ENCODE peak calls at places on chromosomes 3 and 15, in five cellular contexts. One of them, this sample, is unnamed.

GRCh38 chr3:14352002-14352627 is 50.3 kb upstream of the SLC6A6 start:
- DNase-seq in RWPE1: no peak
- DNase-seq in fibroblast of lung: peak
- DNase-seq in HEK293T: peak
- DNase-seq in astrocyte of the spinal cord: no peak
- DNase-seq in this sample: peak

GRCh38 chr3:48411041-48411588 is 18.8 kb downstream of the PLXNB1 start:
- DNase-seq in astrocyte of the spinal cord: no peak
- DNase-seq in RWPE1: no peak
- DNase-seq in fibroblast of lung: no peak
- DNase-seq in HEK293T: no peak
- DNase-seq in this sample: no peak

GRCh38 chr3:10964537-10965167 is 27.9 kb upstream of the SLC6A1 start:
- DNase-seq in RWPE1: peak
- DNase-seq in HEK293T: peak
- DNase-seq in fibroblast of lung: no peak
- DNase-seq in astrocyte of the spinal cord: no peak
- DNase-seq in this sample: peak

GRCh38 chr15:68818088-68818670 is 2.5 kb downstream of the ANP32A start:
- DNase-seq in RWPE1: peak
- DNase-seq in astrocyte of the spinal cord: peak
- DNase-seq in HEK293T: peak
- DNase-seq in fibroblast of lung: peak
- DNase-seq in this sample: peak

GRCh38 chr3:48656061-48656840 is 6.4 kb downstream of the CELSR3 start:
- DNase-seq in HEK293T: peak
- DNase-seq in RWPE1: peak
- DNase-seq in astrocyte of the spinal cord: peak
- DNase-seq in fibroblast of lung: peak
- DNase-seq in this sample: peak

GRCh38 chr3:17431004-17431403 is 311.4 kb downstream of the TBC1D5 start:
- DNase-seq in RWPE1: peak
- DNase-seq in astrocyte of the spinal cord: peak
- DNase-seq in HEK293T: peak
- DNase-seq in fibroblast of lung: peak
- DNase-seq in this sample: no peak

GRCh38 chr15:60390931-60391501 is 6.8 kb downstream of the ANXA2 start:
- DNase-seq in astrocyte of the spinal cord: peak
- DNase-seq in HEK293T: no peak
- DNase-seq in RWPE1: peak
- DNase-seq in fibroblast of lung: peak
- DNase-seq in this sample: peak

GRCh38 chr3:161222662-161223061 is 1.6 kb downstream of the NMD3 start:
- DNase-seq in fibroblast of lung: peak
- DNase-seq in astrocyte of the spinal cord: peak
- DNase-seq in HEK293T: no peak
- DNase-seq in RWPE1: no peak
- DNase-seq in this sample: no peak

GRCh38 chr15:78624651-78625590 is 4.1 kb upstream of the CHRNA3 start:
- DNase-seq in HEK293T: no peak
- DNase-seq in astrocyte of the spinal cord: no peak
- DNase-seq in fibroblast of lung: no peak
- DNase-seq in RWPE1: no peak
- DNase-seq in this sample: no peak

GRCh38 chr3:58657036-58657435 is 9.5 kb downstream of the FAM3D start:
- DNase-seq in RWPE1: no peak
- DNase-seq in astrocyte of the spinal cord: no peak
- DNase-seq in HEK293T: no peak
- DNase-seq in fibroblast of lung: no peak
- DNase-seq in this sample: no peak

GRCh38 chr15:84799511-84800187 is 17.5 kb upstream of the ALPK3 start:
- DNase-seq in fibroblast of lung: no peak
- DNase-seq in astrocyte of the spinal cord: no peak
- DNase-seq in RWPE1: no peak
- DNase-seq in HEK293T: no peak
- DNase-seq in this sample: no peak

GRCh38 chr15:71485094-71485693 is 325.2 kb upstream of the NR2E3 start:
- DNase-seq in RWPE1: no peak
- DNase-seq in HEK293T: peak
- DNase-seq in fibroblast of lung: no peak
- DNase-seq in astrocyte of the spinal cord: peak
- DNase-seq in this sample: no peak

GRCh38 chr3:177294221-177294620 is 96.9 kb upstream of the TBL1XR1 start:
- DNase-seq in fibroblast of lung: peak
- DNase-seq in astrocyte of the spinal cord: peak
- DNase-seq in RWPE1: peak
- DNase-seq in HEK293T: no peak
- DNase-seq in this sample: no peak

GRCh38 chr15:67077641-67078215 is 12.3 kb downstream of the SMAD3 start:
- DNase-seq in RWPE1: no peak
- DNase-seq in fibroblast of lung: no peak
- DNase-seq in astrocyte of the spinal cord: no peak
- DNase-seq in HEK293T: no peak
- DNase-seq in this sample: peak

GRCh38 chr3:107106316-107106715 is 270.9 kb upstream of the CCDC54 start:
- DNase-seq in RWPE1: peak
- DNase-seq in HEK293T: no peak
- DNase-seq in fibroblast of lung: peak
- DNase-seq in astrocyte of the spinal cord: peak
- DNase-seq in this sample: peak

GRCh38 chr3:11563159-11563558 is 80.6 kb downstream of the VGLL4 start:
- DNase-seq in fibroblast of lung: no peak
- DNase-seq in HEK293T: no peak
- DNase-seq in astrocyte of the spinal cord: no peak
- DNase-seq in RWPE1: no peak
- DNase-seq in this sample: no peak